ENCODE peak calls at places on chromosomes 4 and X, in four cellular contexts. H, D, T and Q are unnamed samples.

GRCh38 chr4:130124066-130124465 is 1028.1 kb downstream of the C4orf33 start:
- DNase-seq in H (no peak), D (no peak), T (peak), Q (no peak)

GRCh38 chrX:13966071-13966850 is 63.4 kb downstream of the GEMIN8 start:
- DNase-seq in H (no peak), D (no peak), T (no peak), Q (no peak)

GRCh38 chr4:26083987-26084386 is 170.0 kb downstream of the SMIM20 start:
- DNase-seq in H (peak), D (peak), T (no peak), Q (peak)

GRCh38 chr4:41039312-41039711 is 175.0 kb downstream of the APBB2 start:
- DNase-seq in H (no peak), D (no peak), T (no peak), Q (no peak)

GRCh38 chrX:63434665-63435064 is 83.5 kb upstream of the SPIN4 start:
- DNase-seq in H (peak), D (no peak), T (no peak), Q (peak)

GRCh38 chr4:78520808-78521226 is 30.8 kb upstream of the ANXA3 start:
- DNase-seq in H (no peak), D (peak), T (no peak), Q (no peak)

GRCh38 chrX:68498508-68499379 is at the start of gene YIPF6:
- DNase-seq in H (peak), D (peak), T (peak), Q (peak)

GRCh38 chr4:152590179-152591031 is 54.5 kb upstream of the FBXW7 start:
- DNase-seq in H (peak), D (peak), T (no peak), Q (peak)

GRCh38 chrX:64190136-64190740 is 15.3 kb downstream of the AMER1 start:
- DNase-seq in H (no peak), D (no peak), T (no peak), Q (no peak)

GRCh38 chr4:109989044-109989443 is 76.4 kb downstream of the EGF start:
- DNase-seq in H (peak), D (peak), T (no peak), Q (peak)

GRCh38 chr4:70564033-70564432 is 28.0 kb upstream of the AMBN start:
- DNase-seq in H (no peak), D (no peak), T (no peak), Q (no peak)

DNA sequence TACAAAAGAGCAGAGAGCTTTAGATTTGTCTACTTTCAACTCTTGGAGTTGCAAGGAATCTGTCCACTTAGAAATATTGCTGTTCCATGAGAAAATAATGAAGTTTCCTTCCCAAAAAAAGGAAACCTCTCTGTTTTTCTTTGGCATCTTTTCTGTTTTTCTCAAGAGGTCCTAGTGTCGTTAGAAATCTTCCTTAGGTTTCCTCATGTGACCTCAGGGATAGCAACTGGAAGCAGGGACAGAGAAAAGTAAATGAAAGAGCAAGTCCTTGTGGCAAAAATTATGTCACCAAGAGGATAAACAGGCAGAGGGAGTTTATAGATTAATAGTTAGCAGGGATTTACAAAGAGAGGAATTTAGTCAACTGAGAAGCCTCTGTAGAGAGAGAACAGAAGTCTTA is 478.4 kb upstream of the ADGRL3 start:
- DNase-seq in H (no peak), D (no peak), T (no peak), Q (no peak)
- H2AFZ ChIP-seq in H (no peak), D (no peak), T (no peak), Q (no peak)

GRCh38 chr4:80221161-80221560 is 23.9 kb downstream of the PRDM8 start:
- DNase-seq in H (no peak), D (peak), T (no peak), Q (peak)
- H2AFZ ChIP-seq in H (no peak), D (no peak), T (no peak), Q (no peak)

DNA sequence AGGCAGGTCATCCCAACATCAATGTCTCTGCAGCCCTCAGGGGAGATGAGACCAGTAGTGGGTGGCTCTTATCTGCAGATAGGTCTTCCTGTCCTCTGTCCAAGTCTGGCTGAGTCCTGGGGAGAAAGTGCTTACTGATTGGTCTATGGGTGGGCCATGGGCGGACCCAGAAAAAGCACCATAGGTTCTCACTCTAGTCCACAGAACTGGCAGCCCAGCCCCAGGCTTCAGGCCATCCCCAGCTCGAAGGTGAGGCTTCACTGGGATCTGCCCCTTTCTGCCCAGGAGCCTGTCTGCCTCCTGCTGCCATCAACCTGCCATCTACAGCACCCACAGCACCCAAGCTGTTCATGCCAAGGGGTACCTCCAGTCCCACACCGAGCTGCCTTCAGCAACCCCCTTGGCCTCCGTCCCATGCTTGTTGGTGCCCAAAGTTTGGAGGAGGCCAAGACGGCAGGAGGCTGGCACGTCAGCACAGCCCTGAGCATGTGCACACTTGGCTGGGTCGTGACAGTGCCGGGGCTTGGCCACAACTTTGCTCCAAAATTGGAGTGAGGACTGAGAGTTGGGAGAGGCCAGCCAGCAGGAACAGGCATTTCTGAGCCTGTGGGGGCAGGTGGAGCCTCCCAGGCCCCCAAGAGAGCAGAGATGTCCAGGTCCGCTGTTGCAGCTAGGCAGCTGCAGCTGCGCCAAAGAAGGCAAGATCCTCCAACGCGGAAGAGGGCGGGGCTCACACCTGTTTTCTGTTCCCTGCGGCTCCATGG is 99.6 kb downstream of the IQCM start:
- DNase-seq in H (no peak), D (no peak), T (no peak), Q (no peak)
- H2AFZ ChIP-seq in H (no peak), D (no peak), T (no peak), Q (no peak)

GRCh38 chr4:76512000-76512399 is 77.0 kb downstream of the SHROOM3 start:
- DNase-seq in H (no peak), D (no peak), T (no peak), Q (no peak)
- H2AFZ ChIP-seq in H (no peak), D (no peak), T (no peak), Q (no peak)